ENCODE peak calls at places on chromosomes 16 and 17, in six cellular contexts. L, F, K, U, Z and E are unnamed samples.

GRCh38 chr16:1211451-1212268 is 13.4 kb downstream of the TPSG1 start:
- DNase-seq in Z (no peak), L (no peak), K (no peak), U (no peak), F (no peak), E (no peak)

GRCh38 chr17:19398301-19399181 is 11.6 kb upstream of the MFAP4 start:
- DNase-seq in K (no peak), L (peak), Z (no peak), U (no peak), F (no peak), E (peak)

GRCh38 chr16:85463228-85463611 is 149.9 kb upstream of the GSE1 start:
- DNase-seq in K (no peak), L (peak), U (no peak), Z (no peak), F (peak), E (no peak)

GRCh38 chr17:19508327-19508867 is 25.3 kb upstream of the SLC47A1 start:
- DNase-seq in L (no peak), K (no peak), F (peak), U (no peak), Z (no peak), E (peak)

GRCh38 chr17:57455063-57455914 is 199.0 kb downstream of the MSI2 start:
- DNase-seq in K (no peak), F (no peak), L (peak), Z (no peak), U (peak), E (no peak)

GRCh38 chr17:10802487-10803284 is 1.2 kb downstream of the TMEM238L start:
- DNase-seq in Z (no peak), L (no peak), K (no peak), F (no peak), U (no peak), E (no peak)

GRCh38 chr17:7213895-7214299 is 5.7 kb downstream of the DLG4 start:
- DNase-seq in L (peak), K (peak), Z (peak), U (no peak), F (peak), E (peak)

GRCh38 chr16:22645868-22646267 is 135.2 kb downstream of the NPIPB5 start:
- DNase-seq in Z (no peak), U (no peak), K (no peak), F (no peak), L (no peak), E (no peak)

GRCh38 chr16:51916814-51917213 is 630.1 kb downstream of the TOX3 start:
- DNase-seq in K (no peak), U (no peak), F (no peak), L (no peak), Z (no peak), E (no peak)

GRCh38 chr17:7767425-7768021 is 50.0 kb downstream of the DNAH2 start:
- DNase-seq in K (no peak), U (no peak), Z (no peak), L (no peak), F (no peak), E (no peak)

GRCh38 chr16:56615353-56615752 is 7.0 kb downstream of the MT2A start:
- DNase-seq in F (no peak), Z (no peak), K (no peak), L (no peak), U (no peak), E (no peak)

GRCh38 chr17:2905697-2906595 is 109.7 kb downstream of the RAP1GAP2 start:
- DNase-seq in L (no peak), F (no peak), U (no peak), K (no peak), Z (no peak), E (peak)

GRCh38 chr17:28993013-28993600 is 12.7 kb downstream of the SEZ6 start:
- DNase-seq in K (no peak), Z (no peak), U (no peak), L (no peak), F (no peak), E (no peak)

GRCh38 chr16:2818278-2818876 is 1.3 kb downstream of the PRSS21 start:
- DNase-seq in K (no peak), F (no peak), L (no peak), Z (no peak), U (no peak), E (no peak)

GRCh38 chr17:55295411-55296170 is 30.8 kb downstream of the HLF start:
- DNase-seq in F (peak), Z (peak), L (peak), K (peak), U (no peak), E (peak)

GRCh38 chr16:88870608-88871348 is 4.3 kb upstream of the PABPN1L start:
- DNase-seq in U (no peak), L (peak), Z (no peak), K (no peak), F (peak), E (no peak)

GRCh38 chr17:18862011-18862410 is 4.1 kb downstream of the PRPSAP2 start:
- DNase-seq in U (no peak), L (no peak), Z (no peak), K (no peak), F (no peak), E (no peak)

GRCh38 chr16:85826686-85827247 is 27.3 kb downstream of the COX4I1 start:
- DNase-seq in U (no peak), F (no peak), L (no peak), Z (no peak), K (no peak), E (no peak)

GRCh38 chr17:7215136-7215638 is 4.4 kb downstream of the DLG4 start:
- DNase-seq in Z (peak), L (no peak), F (no peak), U (no peak), K (no peak), E (no peak)

GRCh38 chr16:57809276-57809793 is 7.0 kb upstream of the KIFC3 start:
- DNase-seq in K (no peak), F (no peak), U (no peak), L (no peak), Z (no peak), E (no peak)

GRCh38 chr16:57807968-57808528 is 5.8 kb upstream of the KIFC3 start:
- DNase-seq in F (peak), U (no peak), L (peak), Z (peak), K (no peak), E (peak)

GRCh38 chr16:57807252-57807967 is 5.1 kb upstream of the KIFC3 start:
- DNase-seq in L (no peak), K (no peak), U (no peak), Z (no peak), F (no peak), E (no peak)

GRCh38 chr16:57809843-57810196 is 7.5 kb upstream of the KIFC3 start:
- DNase-seq in L (no peak), U (no peak), F (no peak), K (no peak), Z (no peak), E (no peak)

DNA sequence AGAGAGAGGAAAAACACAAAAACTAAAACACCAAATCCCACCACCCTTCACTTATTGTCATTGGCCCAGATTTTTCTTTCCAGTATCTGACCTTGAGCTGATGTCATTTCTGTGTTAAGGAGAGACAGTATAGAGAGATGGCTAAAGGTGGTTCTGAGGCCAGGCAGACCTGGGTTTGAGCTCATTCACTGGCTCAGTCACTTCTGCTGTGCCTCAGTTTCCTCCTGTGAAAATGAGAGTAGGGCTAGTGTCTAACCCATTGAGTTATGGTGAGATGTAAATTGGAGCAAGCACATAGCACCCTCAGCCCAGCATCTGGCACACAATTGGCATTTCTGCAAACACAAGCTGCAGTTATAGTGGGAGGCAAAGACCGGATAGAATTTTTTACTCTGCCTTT is 6.3 kb upstream of the KIFC3 start:
- DNase-seq in K (no peak), F (no peak), U (no peak), L (no peak), Z (no peak), E (no peak)
- H3K27ac ChIP-seq in K (no peak), F (peak), U (no peak), L (no peak), Z (peak), E (no peak)

GRCh38 chr17:48623583-48623982 is 2.6 kb downstream of the HOXB9 start:
- DNase-seq in L (no peak), K (no peak), Z (no peak), U (no peak), F (no peak), E (no peak)

GRCh38 chr17:48625502-48626201 is 506 bp downstream of the HOXB9 start:
- DNase-seq in F (peak), Z (no peak), K (no peak), U (no peak), L (peak), E (no peak)

GRCh38 chr17:48624118-48624517 is 2.0 kb downstream of the HOXB9 start:
- DNase-seq in L (no peak), F (no peak), K (no peak), U (no peak), Z (no peak), E (no peak)

GRCh38 chr17:48626202-48626469 is at the start of gene HOXB9:
- DNase-seq in Z (no peak), U (no peak), L (no peak), K (no peak), F (no peak), E (no peak)

DNA sequence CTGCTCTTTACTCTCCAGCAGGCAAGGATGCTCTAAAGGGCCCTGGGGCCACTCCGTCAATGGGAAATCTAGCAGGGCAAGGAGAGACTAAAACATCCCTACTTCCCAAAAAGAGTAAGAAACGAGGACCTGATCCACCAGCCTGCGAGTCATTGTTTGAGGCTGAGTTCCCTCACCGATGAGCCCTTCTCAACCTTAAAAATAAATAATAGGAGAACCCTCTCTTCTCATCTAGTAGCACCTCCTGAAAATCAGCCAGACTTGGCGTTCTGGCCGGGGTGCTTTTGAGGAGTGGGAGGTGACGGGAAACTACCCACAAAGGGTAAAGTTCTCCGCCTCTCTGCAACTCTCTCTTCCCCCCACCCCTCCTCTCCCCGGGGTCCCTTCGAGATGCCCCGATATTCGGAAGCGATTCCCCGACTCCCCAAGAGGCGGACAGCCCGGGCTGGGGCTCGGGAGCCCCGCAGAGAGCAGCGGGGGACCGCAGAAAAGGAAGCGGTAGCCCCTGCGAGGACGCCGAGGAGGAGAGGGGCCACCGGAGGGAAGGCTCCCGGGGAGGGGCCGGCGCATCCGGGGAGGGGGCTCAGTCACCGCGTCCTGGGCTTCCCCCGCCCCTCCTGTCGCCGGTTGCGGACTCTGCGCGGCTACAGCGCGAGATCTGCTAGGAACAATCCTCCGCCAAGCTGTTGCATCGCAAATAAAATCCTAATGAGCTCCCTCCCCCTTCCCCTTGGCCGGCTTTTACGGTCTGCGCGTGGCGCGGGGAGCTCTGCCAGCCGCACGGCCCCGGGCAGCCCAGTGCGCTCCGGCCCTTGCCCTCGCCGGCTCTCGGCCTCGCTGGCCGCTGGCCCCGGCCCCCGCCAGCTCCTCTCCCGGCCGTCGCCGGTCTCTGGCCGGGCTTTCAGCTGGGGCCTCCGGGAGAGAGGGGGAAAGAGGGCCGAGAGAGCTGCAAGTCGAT is 1.3 kb downstream of the HOXB9 start:
- DNase-seq in Z (no peak), F (peak), U (no peak), L (no peak), K (no peak), E (peak)
- TF ChIP-seq GABPA in Z (no peak), F (no peak), U (no peak), L (no peak), K (peak), E (no peak)

GRCh38 chr17:44850612-44851011 is 2.9 kb downstream of the HIGD1B start:
- DNase-seq in F (no peak), U (no peak), Z (no peak), K (no peak), L (no peak), E (no peak)
- H3K27ac ChIP-seq in F (no peak), U (no peak), Z (no peak), K (no peak), L (no peak), E (no peak)

GRCh38 chr17:9090641-9091096 is 69.4 kb downstream of the NTN1 start:
- DNase-seq in K (no peak), L (no peak), U (no peak), F (no peak), Z (no peak), E (no peak)
- TF ChIP-seq GABPA in K (no peak), L (no peak), U (no peak), F (no peak), Z (no peak), E (no peak)

GRCh38 chr17:50685334-50685665 is 22.4 kb downstream of the ANKRD40 start:
- DNase-seq in U (no peak), Z (no peak), F (no peak), K (no peak), L (no peak), E (no peak)

GRCh38 chr17:50684288-50684611 is 23.5 kb downstream of the ANKRD40 start:
- DNase-seq in Z (no peak), L (no peak), F (no peak), K (no peak), U (no peak), E (no peak)

GRCh38 chr17:50683434-50684287 is 24.1 kb downstream of the ANKRD40 start:
- DNase-seq in U (no peak), K (no peak), F (no peak), Z (no peak), L (no peak), E (no peak)

GRCh38 chr17:50685691-50686493 is 21.8 kb downstream of the ANKRD40 start:
- DNase-seq in K (no peak), U (no peak), L (no peak), Z (no peak), F (no peak), E (no peak)

GRCh38 chr17:50684612-50685333 is 22.9 kb downstream of the ANKRD40 start:
- DNase-seq in Z (peak), F (no peak), L (no peak), K (no peak), U (no peak), E (no peak)
- H3K27ac ChIP-seq in Z (peak), F (no peak), L (no peak), K (no peak), U (no peak), E (no peak)

GRCh38 chr17:65609749-65610148 is 48.3 kb upstream of the AXIN2 start:
- DNase-seq in L (no peak), U (no peak), K (no peak), Z (no peak), F (no peak), E (no peak)

GRCh38 chr17:65604070-65604469 is 42.6 kb upstream of the AXIN2 start:
- DNase-seq in Z (no peak), U (no peak), L (no peak), K (no peak), F (no peak), E (no peak)

GRCh38 chr17:65609303-65609702 is 47.9 kb upstream of the AXIN2 start:
- DNase-seq in F (no peak), U (no peak), L (no peak), K (no peak), Z (peak), E (no peak)
- TF ChIP-seq GABPA in F (no peak), U (no peak), L (no peak), K (no peak), Z (no peak), E (no peak)

DNA sequence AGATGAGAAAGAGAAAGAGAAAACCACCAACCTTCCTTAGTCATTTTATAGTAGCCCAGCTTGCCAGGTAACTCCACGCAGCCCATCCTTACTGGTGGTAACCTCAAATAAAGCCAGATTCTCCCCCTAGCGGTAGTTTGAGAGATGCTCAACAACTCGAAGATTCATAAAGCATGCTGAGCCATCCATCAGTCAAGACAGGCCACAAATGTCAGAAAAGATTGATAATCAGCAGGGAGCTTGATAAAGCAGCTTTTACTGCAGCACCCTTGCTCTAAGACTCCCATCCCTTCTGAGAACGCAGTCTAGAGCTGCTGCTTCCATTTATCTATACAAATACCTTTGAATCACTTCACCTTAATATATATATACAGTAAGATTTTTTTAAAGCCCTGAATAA is 451.5 kb upstream of the HSBP1 start:
- DNase-seq in L (peak), F (peak), U (no peak), K (no peak), Z (peak), E (peak)
- H3K27ac ChIP-seq in L (no peak), F (no peak), U (no peak), K (no peak), Z (no peak), E (peak)

GRCh38 chr17:63696381-63696961 is 3.5 kb downstream of the LIMD2 start:
- DNase-seq in L (peak), Z (peak), U (no peak), K (no peak), F (peak), E (peak)
- TF ChIP-seq GABPA in L (no peak), Z (no peak), U (no peak), K (no peak), F (no peak), E (no peak)

DNA sequence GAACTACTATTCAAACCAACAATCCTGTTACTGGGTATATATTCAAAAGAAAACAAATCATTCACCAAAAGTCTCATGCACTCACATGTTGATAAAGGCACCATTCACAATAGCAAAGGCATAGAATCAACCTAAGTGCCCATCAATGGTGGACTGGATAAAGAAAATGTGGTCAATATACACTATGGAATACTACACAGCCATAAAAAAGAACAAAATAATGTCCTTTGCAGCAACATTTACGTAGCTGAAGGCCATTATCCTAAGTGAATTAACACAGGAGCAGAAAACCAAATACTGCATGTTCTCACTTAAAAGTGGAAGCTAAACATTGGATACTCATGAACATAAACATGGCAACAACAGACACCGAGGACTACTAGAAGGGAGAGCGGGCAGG is 41.9 kb downstream of the KCNJ16 start:
- DNase-seq in F (no peak), L (no peak), K (no peak), U (no peak), Z (no peak), E (no peak)
- H3K27ac ChIP-seq in F (no peak), L (no peak), K (no peak), U (no peak), Z (no peak), E (no peak)